ENCODE peak calls at places on chromosomes 16 and 17, in seven cellular contexts. R is Caco-2, G is IMR-90, J is cardiac muscle cell, W is WERI-Rb-1, X is suprapubic skin, K is right lobe of liver. Y is an unnamed sample.

GRCh38 chr17:78940241-78940640 is 15.1 kb upstream of the TIMP2 start:
- DNase-seq in R (no peak), G (no peak), J (no peak), W (no peak), X (no peak), K (no peak), Y (no peak)

GRCh38 chr16:50635505-50636392 is 45.4 kb downstream of the SNX20 start:
- DNase-seq in R (no peak), G (no peak), J (no peak), W (peak; percentile 83), X (no peak), K (no peak), Y (peak; percentile 31)

GRCh38 chr16:89437991-89438390 is 52.4 kb downstream of the ANKRD11 start:
- DNase-seq in R (no peak), G (no peak), J (no peak), W (no peak), X (no peak), K (no peak), Y (no peak)

GRCh38 chr17:39597372-39598046 is 10.2 kb downstream of the NEUROD2 start:
- DNase-seq in R (no peak), G (no peak), J (no peak), W (no peak), X (no peak), K (no peak), Y (no peak)

GRCh38 chr16:74743668-74744299 is 30.8 kb downstream of the FA2H start:
- DNase-seq in R (peak; percentile 94), G (peak; percentile 79), J (peak; percentile 20), W (no peak), X (peak; percentile 80), K (peak; percentile 60), Y (no peak)

GRCh38 chr16:2084688-2085625 is 37.2 kb downstream of the TSC2 start:
- DNase-seq in R (no peak), G (no peak), J (no peak), W (no peak), X (no peak), K (no peak), Y (no peak)

GRCh38 chr17:21463204-21463661 is 87.1 kb downstream of the KCNJ12 start:
- DNase-seq in R (no peak), G (no peak), J (no peak), W (no peak), X (no peak), K (no peak), Y (no peak)

GRCh38 chr16:15653227-15653626 is 3.2 kb downstream of the NDE1 start:
- DNase-seq in R (no peak), G (peak; percentile 97), J (peak; percentile 72), W (no peak), X (peak; percentile 63), K (no peak), Y (no peak)

GRCh38 chr17:15516150-15516549 is 47.1 kb downstream of the TVP23C start:
- DNase-seq in R (no peak), G (peak; percentile 75), J (peak; percentile 31), W (no peak), X (no peak), K (no peak), Y (no peak)

GRCh38 chr17:2343421-2343820 is 6.1 kb downstream of the SGSM2 start:
- DNase-seq in R (no peak), G (no peak), J (no peak), W (no peak), X (no peak), K (no peak), Y (no peak)

GRCh38 chr17:19744922-19745757 is 3.0 kb downstream of the ALDH3A1 start:
- DNase-seq in R (no peak), G (peak; percentile 55), J (peak; percentile 80), W (peak; percentile 54), X (peak; percentile 93), K (peak; percentile 87), Y (peak; percentile 84)

GRCh38 chr17:34254651-34255380 is at the start of gene CCL2:
- DNase-seq in R (peak; percentile 69), G (peak; percentile 85), J (peak; percentile 94), W (peak; percentile 15), X (peak; percentile 81), K (peak; percentile 35), Y (no peak)

GRCh38 chr17:80119271-80119791 is 17.9 kb downstream of the GAA start:
- DNase-seq in R (no peak), G (no peak), J (no peak), W (peak; percentile 38), X (peak; percentile 55), K (no peak), Y (no peak)

GRCh38 chr16:79810449-79811189 is 210.1 kb upstream of the MAF start:
- DNase-seq in R (no peak), G (no peak), J (no peak), W (no peak), X (no peak), K (no peak), Y (no peak)

GRCh38 chr17:1203111-1203966 is 23.6 kb upstream of the ABR start:
- DNase-seq in R (no peak), G (peak; percentile 51), J (peak; percentile 61), W (peak; percentile 88), X (peak; percentile 89), K (peak; percentile 61), Y (peak; percentile 50)

GRCh38 chr16:58258326-58258725 is 36.5 kb downstream of the PRSS54 start:
- DNase-seq in R (no peak), G (no peak), J (no peak), W (no peak), X (no peak), K (no peak), Y (no peak)

GRCh38 chr16:71846443-71846842 is 667 bp downstream of the ATXN1L start:
- DNase-seq in R (no peak), G (no peak), J (peak; percentile 27), W (no peak), X (no peak), K (no peak), Y (no peak)

GRCh38 chr16:85245307-85246172 is 133.3 kb upstream of the CIBAR2 start:
- DNase-seq in R (peak; percentile 82), G (peak; percentile 79), J (peak; percentile 80), W (peak; percentile 44), X (no peak), K (no peak), Y (no peak)

GRCh38 chr17:65228734-65229390 is 91.7 kb downstream of the RGS9 start:
- DNase-seq in R (no peak), G (peak; percentile 22), J (peak; percentile 93), W (no peak), X (no peak), K (no peak), Y (peak; percentile 53)

GRCh38 chr17:76121932-76122383 is 18.4 kb upstream of the EXOC7 start:
- DNase-seq in R (no peak), G (no peak), J (peak; percentile 46), W (no peak), X (no peak), K (no peak), Y (no peak)

GRCh38 chr16:87076950-87077749 is 240.0 kb downstream of the C16orf95 start:
- DNase-seq in R (peak; percentile 63), G (peak; percentile 55), J (peak; percentile 64), W (peak; percentile 71), X (no peak), K (peak; percentile 65), Y (peak; percentile 28)
- TF ChIP-seq CTCF in R (peak; percentile 76), G (peak; percentile 64), J (peak; percentile 72), W (peak; percentile 80), X (no peak), K (peak; percentile 63), Y (peak; percentile 89)

GRCh38 chr17:45436161-45436560 is 3.5 kb upstream of the ARHGAP27 start:
- DNase-seq in R (peak; percentile 56), G (no peak), J (no peak), W (no peak), X (no peak), K (no peak), Y (no peak)

GRCh38 chr17:45433136-45433535 is 466 bp upstream of the ARHGAP27 start:
- DNase-seq in R (no peak), G (no peak), J (no peak), W (no peak), X (no peak), K (no peak), Y (no peak)

GRCh38 chr17:45437461-45438283 is 5.0 kb upstream of the ARHGAP27 start:
- DNase-seq in R (no peak), G (no peak), J (no peak), W (no peak), X (peak; percentile 53), K (no peak), Y (no peak)

GRCh38 chr17:45436625-45437460 is 4.2 kb upstream of the ARHGAP27 start:
- DNase-seq in R (no peak), G (peak; percentile 13), J (no peak), W (no peak), X (peak; percentile 50), K (no peak), Y (no peak)

GRCh38 chr17:45435481-45435880 is 2.8 kb upstream of the ARHGAP27 start:
- DNase-seq in R (no peak), G (no peak), J (no peak), W (no peak), X (no peak), K (no peak), Y (no peak)
- H3K4me3 ChIP-seq in R (no peak overlapping the region), G (no peak overlapping the region), J (no peak overlapping the region), W (no peak overlapping the region), X (no peak overlapping the region), K (no peak overlapping the region), Y (no peak overlapping the region)

DNA sequence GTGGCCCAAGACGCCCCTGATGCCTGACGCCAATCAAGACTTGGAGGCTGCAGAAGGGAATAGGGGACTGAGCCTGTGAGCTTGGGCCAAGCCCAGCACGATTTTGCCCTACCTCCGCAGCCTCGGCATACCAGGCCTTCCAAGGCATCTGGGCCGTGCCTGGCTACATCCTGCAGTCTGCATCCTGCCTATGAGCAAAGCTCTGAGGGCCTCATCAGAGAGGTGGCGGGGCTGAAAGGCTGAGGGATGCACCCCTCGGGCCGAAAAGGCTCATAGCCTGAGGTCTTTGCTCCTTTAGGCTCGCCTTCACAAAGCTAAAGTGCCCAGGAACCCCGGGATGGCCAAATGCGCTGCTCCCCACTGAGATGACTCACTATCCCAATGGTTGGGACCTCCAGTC is 2.5 kb downstream of the SEZ6 start:
- DNase-seq in R (no peak), G (no peak), J (no peak), W (no peak), X (no peak), K (no peak), Y (no peak)
- H3K27me3 ChIP-seq in R (no peaks in the 10 kb centered on the region), G (peaks cover 78% of the 10 kb centered on the region), J (peaks cover 25% of the 10 kb centered on the region), W (no peaks in the 10 kb centered on the region), X (peaks cover 68% of the 10 kb centered on the region), K (no peaks in the 10 kb centered on the region), Y (no peaks in the 10 kb centered on the region)

GRCh38 chr16:17276610-17277009 is 194.2 kb downstream of the XYLT1 start:
- DNase-seq in R (no peak), G (no peak), J (no peak), W (no peak), X (no peak), K (no peak), Y (no peak)

GRCh38 chr16:17275076-17275732 is 195.6 kb downstream of the XYLT1 start:
- DNase-seq in R (peak; percentile 76), G (no peak), J (no peak), W (no peak), X (no peak), K (no peak), Y (no peak)

GRCh38 chr16:17278988-17279387 is 191.8 kb downstream of the XYLT1 start:
- DNase-seq in R (no peak), G (no peak), J (no peak), W (no peak), X (no peak), K (no peak), Y (no peak)

GRCh38 chr16:17275989-17276530 is 194.7 kb downstream of the XYLT1 start:
- DNase-seq in R (no peak), G (no peak), J (no peak), W (no peak), X (no peak), K (no peak), Y (no peak)

GRCh38 chr16:17277981-17278381 is 192.8 kb downstream of the XYLT1 start:
- DNase-seq in R (peak; percentile 45), G (peak; percentile 7), J (peak; percentile 25), W (peak; percentile 66), X (no peak), K (no peak), Y (no peak)
- TF ChIP-seq CTCF in R (peak; percentile 63), G (peak; percentile 20), J (peak; percentile 44), W (peak; percentile 68), X (no peak), K (peak; percentile 37), Y (peak; percentile 73)